ENCODE peak calls at places on chromosome 16, in ten cellular contexts. One of them, this sample, is unnamed.
A peak's percentile ranks its signal among the peaks of the same experiment; 100 is the strongest.

GRCh38 chr16:21037736-21038135 is 112.9 kb downstream of the DNAH3 start:
- DNase-seq in fibroblast of mammary gland: no peak
- DNase-seq in sigmoid colon: no peak
- DNase-seq in lung: no peak
- DNase-seq in A549: no peak
- DNase-seq in psoas muscle: no peak
- DNase-seq in glutamatergic neuron: no peak
- DNase-seq in cardiac fibroblast: no peak
- DNase-seq in CD8-positive, alpha-beta T cell: no peak
- DNase-seq in tibial artery: no peak
- DNase-seq in this sample: no peak

GRCh38 chr16:35188288-35189155 is 1729.1 kb downstream of the TP53TG3F start:
- DNase-seq in cardiac fibroblast: no peak
- DNase-seq in CD8-positive, alpha-beta T cell: no peak
- DNase-seq in A549: no peak
- DNase-seq in sigmoid colon: no peak
- DNase-seq in psoas muscle: no peak
- DNase-seq in lung: no peak
- DNase-seq in tibial artery: no peak
- DNase-seq in fibroblast of mammary gland: no peak
- DNase-seq in glutamatergic neuron: no peak
- DNase-seq in this sample: no peak

GRCh38 chr16:54585966-54586365 is 299.4 kb upstream of the IRX3 start:
- DNase-seq in CD8-positive, alpha-beta T cell: no peak
- DNase-seq in A549: no peak
- DNase-seq in psoas muscle: no peak
- DNase-seq in glutamatergic neuron: peak; percentile 34
- DNase-seq in cardiac fibroblast: no peak
- DNase-seq in lung: no peak
- DNase-seq in sigmoid colon: no peak
- DNase-seq in tibial artery: no peak
- DNase-seq in fibroblast of mammary gland: no peak
- DNase-seq in this sample: no peak

GRCh38 chr16:30535777-30536190 is 1.1 kb upstream of the ZNF747 start:
- DNase-seq in psoas muscle: peak; percentile 70
- DNase-seq in fibroblast of mammary gland: peak; percentile 71
- DNase-seq in lung: peak; percentile 61
- DNase-seq in tibial artery: peak; percentile 72
- DNase-seq in CD8-positive, alpha-beta T cell: no peak
- DNase-seq in glutamatergic neuron: peak; percentile 78
- DNase-seq in A549: no peak
- DNase-seq in cardiac fibroblast: peak; percentile 82
- DNase-seq in sigmoid colon: peak; percentile 90
- DNase-seq in this sample: peak; percentile 87

GRCh38 chr16:10333321-10334032 is 52.4 kb upstream of the ATF7IP2 start:
- DNase-seq in fibroblast of mammary gland: no peak
- DNase-seq in tibial artery: no peak
- DNase-seq in psoas muscle: no peak
- DNase-seq in cardiac fibroblast: no peak
- DNase-seq in sigmoid colon: no peak
- DNase-seq in A549: no peak
- DNase-seq in glutamatergic neuron: no peak
- DNase-seq in CD8-positive, alpha-beta T cell: no peak
- DNase-seq in lung: no peak
- DNase-seq in this sample: no peak

GRCh38 chr16:2486645-2487516 is 12.0 kb downstream of the TBC1D24 start:
- DNase-seq in glutamatergic neuron: peak; percentile 21
- DNase-seq in lung: peak; percentile 64
- DNase-seq in CD8-positive, alpha-beta T cell: peak; percentile 61
- DNase-seq in tibial artery: peak; percentile 54
- DNase-seq in A549: no peak
- DNase-seq in cardiac fibroblast: no peak
- DNase-seq in psoas muscle: no peak
- DNase-seq in sigmoid colon: no peak
- DNase-seq in fibroblast of mammary gland: no peak
- DNase-seq in this sample: no peak

GRCh38 chr16:12901204-12901596 is 198 bp upstream of the SHISA9 start:
- DNase-seq in A549: no peak
- DNase-seq in cardiac fibroblast: no peak
- DNase-seq in fibroblast of mammary gland: no peak
- DNase-seq in glutamatergic neuron: peak; percentile 81
- DNase-seq in psoas muscle: no peak
- DNase-seq in CD8-positive, alpha-beta T cell: no peak
- DNase-seq in sigmoid colon: no peak
- DNase-seq in tibial artery: no peak
- DNase-seq in lung: no peak
- DNase-seq in this sample: no peak

GRCh38 chr16:66653581-66654350 is 42.8 kb downstream of the CMTM4 start:
- DNase-seq in lung: no peak
- DNase-seq in sigmoid colon: peak; percentile 12
- DNase-seq in cardiac fibroblast: no peak
- DNase-seq in fibroblast of mammary gland: peak; percentile 59
- DNase-seq in tibial artery: no peak
- DNase-seq in glutamatergic neuron: no peak
- DNase-seq in A549: no peak
- DNase-seq in psoas muscle: no peak
- DNase-seq in CD8-positive, alpha-beta T cell: no peak
- DNase-seq in this sample: no peak

GRCh38 chr16:13968835-13969234 is 48.9 kb downstream of the ERCC4 start:
- DNase-seq in fibroblast of mammary gland: no peak
- DNase-seq in psoas muscle: no peak
- DNase-seq in tibial artery: no peak
- DNase-seq in cardiac fibroblast: no peak
- DNase-seq in lung: no peak
- DNase-seq in CD8-positive, alpha-beta T cell: no peak
- DNase-seq in sigmoid colon: no peak
- DNase-seq in glutamatergic neuron: no peak
- DNase-seq in A549: no peak
- DNase-seq in this sample: no peak

GRCh38 chr16:53876811-53877210 is 172.9 kb downstream of the FTO start:
- DNase-seq in glutamatergic neuron: no peak
- DNase-seq in A549: no peak
- DNase-seq in lung: no peak
- DNase-seq in psoas muscle: no peak
- DNase-seq in cardiac fibroblast: no peak
- DNase-seq in fibroblast of mammary gland: no peak
- DNase-seq in tibial artery: no peak
- DNase-seq in CD8-positive, alpha-beta T cell: no peak
- DNase-seq in sigmoid colon: no peak
- DNase-seq in this sample: no peak

GRCh38 chr16:1481906-1482835 is 6.6 kb downstream of the PTX4 start:
- DNase-seq in lung: no peak
- DNase-seq in A549: no peak
- DNase-seq in tibial artery: no peak
- DNase-seq in glutamatergic neuron: no peak
- DNase-seq in CD8-positive, alpha-beta T cell: no peak
- DNase-seq in sigmoid colon: no peak
- DNase-seq in cardiac fibroblast: no peak
- DNase-seq in psoas muscle: no peak
- DNase-seq in fibroblast of mammary gland: peak; percentile 63
- DNase-seq in this sample: no peak

GRCh38 chr16:55830658-55831294 is 2.1 kb downstream of the CES1 start:
- DNase-seq in glutamatergic neuron: no peak
- DNase-seq in lung: no peak
- DNase-seq in psoas muscle: no peak
- DNase-seq in cardiac fibroblast: no peak
- DNase-seq in sigmoid colon: no peak
- DNase-seq in tibial artery: no peak
- DNase-seq in fibroblast of mammary gland: no peak
- DNase-seq in CD8-positive, alpha-beta T cell: no peak
- DNase-seq in A549: no peak
- DNase-seq in this sample: no peak

GRCh38 chr16:80198995-80199299 is 341.8 kb upstream of the DYNLRB2 start:
- DNase-seq in tibial artery: no peak
- DNase-seq in sigmoid colon: no peak
- DNase-seq in cardiac fibroblast: peak; percentile 34
- DNase-seq in glutamatergic neuron: no peak
- DNase-seq in psoas muscle: no peak
- DNase-seq in fibroblast of mammary gland: peak; percentile 63
- DNase-seq in lung: no peak
- DNase-seq in A549: no peak
- DNase-seq in CD8-positive, alpha-beta T cell: no peak
- DNase-seq in this sample: peak; percentile 18

DNA sequence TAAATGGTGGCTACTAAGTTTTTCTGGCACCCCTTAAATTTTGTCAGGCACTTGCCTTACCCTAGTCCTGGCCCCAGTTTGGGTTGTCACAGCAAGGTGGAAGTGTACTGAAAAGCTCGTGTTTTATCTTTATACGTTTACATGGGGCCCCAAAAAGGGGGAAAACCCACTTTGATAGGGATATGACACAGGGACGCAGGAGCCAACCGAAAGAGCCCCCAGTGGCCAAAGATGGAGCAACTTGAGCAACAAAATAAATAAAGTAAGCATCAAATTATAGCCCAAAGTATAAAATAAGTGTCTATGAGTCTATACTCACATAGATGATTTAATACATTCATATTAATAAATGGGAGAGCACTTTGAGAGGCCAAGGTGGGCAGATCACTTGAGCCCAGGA is 5.0 kb upstream of the CETP start:
- DNase-seq in A549: no peak
- DNase-seq in cardiac fibroblast: no peak
- DNase-seq in lung: no peak
- DNase-seq in glutamatergic neuron: no peak
- DNase-seq in tibial artery: no peak
- DNase-seq in fibroblast of mammary gland: no peak
- DNase-seq in CD8-positive, alpha-beta T cell: no peak
- DNase-seq in sigmoid colon: no peak
- DNase-seq in psoas muscle: no peak
- DNase-seq in this sample: no peak
- TF ChIP-seq CTCF in A549: no peak
- TF ChIP-seq CTCF in cardiac fibroblast: peak; percentile 24
- TF ChIP-seq CTCF in lung: no peak
- TF ChIP-seq CTCF in glutamatergic neuron: no peak
- TF ChIP-seq CTCF in tibial artery: no peak
- TF ChIP-seq CTCF in fibroblast of mammary gland: no peak
- TF ChIP-seq CTCF in CD8-positive, alpha-beta T cell: no peak
- TF ChIP-seq CTCF in sigmoid colon: no peak
- TF ChIP-seq CTCF in psoas muscle: no peak
- TF ChIP-seq CTCF in this sample: no peak

DNA sequence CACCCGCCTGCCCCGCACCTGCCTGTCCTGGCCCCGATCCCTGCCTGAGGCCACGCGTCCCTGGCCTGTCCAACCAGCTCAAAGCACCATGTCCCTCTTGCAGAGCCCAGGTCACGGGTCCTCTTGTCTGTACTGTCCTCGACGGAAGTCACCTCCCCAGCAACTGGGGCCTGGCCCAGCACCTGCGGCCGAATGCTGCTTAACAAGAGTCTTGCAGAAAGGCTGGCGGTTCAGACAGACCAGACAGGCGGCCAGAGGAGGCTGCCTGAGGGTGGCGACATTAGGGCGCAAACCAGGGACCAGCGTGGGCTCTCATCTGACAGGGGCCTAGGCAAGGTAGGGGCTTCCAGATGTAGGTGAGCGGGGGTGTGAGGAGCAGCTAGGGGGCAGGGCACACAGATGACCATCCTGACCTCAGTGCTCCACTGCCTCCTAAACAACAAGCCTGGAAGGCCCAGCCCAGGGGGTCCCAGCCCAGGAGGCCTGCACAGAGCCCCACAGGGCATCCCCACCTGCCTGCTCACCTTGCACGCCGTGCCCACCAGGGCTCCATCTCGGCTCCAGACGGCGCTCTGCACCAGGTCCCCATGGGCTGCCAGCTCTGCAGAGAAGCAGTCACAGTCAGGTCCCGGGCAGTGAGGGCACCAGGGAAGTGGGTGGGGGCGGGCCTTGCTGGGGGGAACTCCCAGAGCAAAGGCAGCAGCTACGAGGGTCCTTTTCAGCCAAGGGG is 11.3 kb downstream of the CORO7 start:
- DNase-seq in glutamatergic neuron: no peak
- DNase-seq in lung: no peak
- DNase-seq in CD8-positive, alpha-beta T cell: no peak
- DNase-seq in tibial artery: no peak
- DNase-seq in fibroblast of mammary gland: no peak
- DNase-seq in A549: no peak
- DNase-seq in cardiac fibroblast: no peak
- DNase-seq in psoas muscle: no peak
- DNase-seq in sigmoid colon: peak; percentile 66
- DNase-seq in this sample: no peak
- TF ChIP-seq CTCF in glutamatergic neuron: no peak
- TF ChIP-seq CTCF in lung: no peak
- TF ChIP-seq CTCF in CD8-positive, alpha-beta T cell: no peak
- TF ChIP-seq CTCF in tibial artery: no peak
- TF ChIP-seq CTCF in fibroblast of mammary gland: no peak
- TF ChIP-seq CTCF in A549: no peak
- TF ChIP-seq CTCF in cardiac fibroblast: no peak
- TF ChIP-seq CTCF in psoas muscle: no peak
- TF ChIP-seq CTCF in sigmoid colon: no peak
- TF ChIP-seq CTCF in this sample: no peak

GRCh38 chr16:85639529-85640253 is 26.6 kb downstream of the GSE1 start:
- DNase-seq in sigmoid colon: peak; percentile 91
- DNase-seq in CD8-positive, alpha-beta T cell: no peak
- DNase-seq in psoas muscle: peak; percentile 82
- DNase-seq in lung: no peak
- DNase-seq in tibial artery: no peak
- DNase-seq in A549: no peak
- DNase-seq in fibroblast of mammary gland: no peak
- DNase-seq in cardiac fibroblast: no peak
- DNase-seq in glutamatergic neuron: no peak
- DNase-seq in this sample: peak; percentile 30
- TF ChIP-seq CTCF in sigmoid colon: no peak
- TF ChIP-seq CTCF in CD8-positive, alpha-beta T cell: no peak
- TF ChIP-seq CTCF in psoas muscle: no peak
- TF ChIP-seq CTCF in lung: no peak
- TF ChIP-seq CTCF in tibial artery: no peak
- TF ChIP-seq CTCF in A549: no peak
- TF ChIP-seq CTCF in fibroblast of mammary gland: no peak
- TF ChIP-seq CTCF in cardiac fibroblast: no peak
- TF ChIP-seq CTCF in glutamatergic neuron: no peak
- TF ChIP-seq CTCF in this sample: no peak

DNA sequence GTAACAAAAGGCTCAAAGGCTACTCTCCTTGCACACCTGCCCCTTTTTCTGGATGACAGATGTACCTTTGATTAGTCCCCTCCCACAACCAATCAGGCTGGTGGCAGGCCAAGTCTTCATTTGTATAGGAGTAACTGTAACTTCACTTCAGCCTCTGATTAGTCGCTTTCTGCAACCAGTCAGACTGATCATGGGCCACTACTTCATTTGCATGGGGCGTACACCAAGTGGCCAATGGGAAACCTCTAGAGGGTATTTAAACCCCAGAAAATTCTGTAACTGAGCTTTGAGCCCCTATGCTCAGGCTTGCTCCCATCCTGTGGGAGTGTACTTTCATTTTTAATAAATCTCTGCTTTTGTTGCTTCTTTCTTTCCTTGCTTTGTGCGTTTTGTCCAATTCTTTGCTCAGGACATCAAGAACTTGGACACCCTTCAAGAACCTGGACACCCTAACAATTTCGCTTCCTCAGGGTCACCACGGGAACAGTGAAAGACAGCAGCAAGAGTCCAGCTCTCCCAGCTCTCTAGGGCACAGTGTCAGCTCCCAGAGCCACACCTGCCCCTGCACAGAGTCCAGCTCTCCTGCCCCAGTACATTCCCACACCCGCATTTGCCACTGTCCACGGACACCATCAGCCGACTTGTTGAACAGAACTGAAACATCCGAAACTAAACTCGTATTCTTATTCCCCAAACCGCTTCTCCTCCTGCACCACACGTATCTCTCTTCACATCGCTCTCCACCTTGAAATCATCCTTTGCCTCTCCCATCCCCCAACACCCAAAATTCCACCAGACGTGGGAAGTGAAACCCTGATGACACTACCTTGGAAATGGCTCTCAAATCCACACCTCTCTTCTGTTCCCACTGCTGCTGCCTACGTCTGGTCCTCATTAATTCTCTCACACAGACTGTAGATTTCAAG is 53.4 kb downstream of the ABCC12 start:
- DNase-seq in sigmoid colon: no peak
- DNase-seq in psoas muscle: no peak
- DNase-seq in glutamatergic neuron: no peak
- DNase-seq in lung: no peak
- DNase-seq in cardiac fibroblast: no peak
- DNase-seq in tibial artery: no peak
- DNase-seq in A549: no peak
- DNase-seq in CD8-positive, alpha-beta T cell: no peak
- DNase-seq in fibroblast of mammary gland: no peak
- DNase-seq in this sample: no peak
- TF ChIP-seq CTCF in sigmoid colon: no peak
- TF ChIP-seq CTCF in psoas muscle: no peak
- TF ChIP-seq CTCF in glutamatergic neuron: no peak
- TF ChIP-seq CTCF in lung: no peak
- TF ChIP-seq CTCF in cardiac fibroblast: no peak
- TF ChIP-seq CTCF in tibial artery: no peak
- TF ChIP-seq CTCF in A549: no peak
- TF ChIP-seq CTCF in CD8-positive, alpha-beta T cell: no peak
- TF ChIP-seq CTCF in fibroblast of mammary gland: no peak
- TF ChIP-seq CTCF in this sample: no peak